ENCODE peak calls at places on chromosomes 2 and 18, in six cellular contexts. S, Y, K, E, W and Q are unnamed samples.

GRCh38 chr18:11808001-11808855 is 43.0 kb upstream of the CHMP1B start:
- DNase-seq in K (peak; percentile 13), S (no peak), W (no peak), E (peak; percentile 64), Y (no peak), Q (peak; percentile 56)

GRCh38 chr2:128172191-128172590 is 81.2 kb downstream of the UGGT1 start:
- DNase-seq in K (peak; percentile 25), S (no peak), W (no peak), Y (no peak), E (peak; percentile 32), Q (peak; percentile 25)

GRCh38 chr2:65749549-65749948 is 317.1 kb upstream of the SPRED2 start:
- DNase-seq in E (peak; percentile 59), W (no peak), Y (no peak), K (peak; percentile 6), S (no peak), Q (no peak)

GRCh38 chr2:182506606-182507005 is 79.8 kb upstream of the PDE1A start:
- DNase-seq in S (peak; percentile 13), E (peak; percentile 65), W (no peak), K (peak; percentile 67), Y (no peak), Q (no peak)

GRCh38 chr2:174939046-174939445 is 66.1 kb downstream of the CHN1 start:
- DNase-seq in Y (no peak), E (peak; percentile 79), S (no peak), K (peak; percentile 64), W (no peak), Q (no peak)

GRCh38 chr18:79356435-79356834 is 39.3 kb upstream of the NFATC1 start:
- DNase-seq in W (no peak), K (no peak), S (no peak), Y (no peak), E (no peak), Q (no peak)

GRCh38 chr2:43220982-43221659 is 5.3 kb downstream of the ZFP36L2 start:
- DNase-seq in W (peak; percentile 57), E (peak; percentile 95), S (peak; percentile 76), K (peak; percentile 72), Y (peak; percentile 49), Q (peak; percentile 81)

GRCh38 chr2:238924496-238925195 is 76.8 kb downstream of the TWIST2 start:
- DNase-seq in K (no peak), S (no peak), W (no peak), Y (no peak), E (no peak), Q (no peak)

GRCh38 chr18:47168913-47169312 is 7.3 kb downstream of the IER3IP1 start:
- DNase-seq in Y (no peak), W (no peak), S (no peak), K (no peak), E (no peak), Q (no peak)

GRCh38 chr2:76450024-76450475 is 739.3 kb upstream of the GCFC2 start:
- DNase-seq in K (no peak), S (no peak), E (no peak), Y (no peak), W (no peak), Q (no peak)

GRCh38 chr2:76461431-76461830 is 750.7 kb upstream of the GCFC2 start:
- DNase-seq in S (no peak), K (no peak), E (no peak), W (no peak), Y (no peak), Q (no peak)

GRCh38 chr2:76455910-76456309 is 745.2 kb upstream of the GCFC2 start:
- DNase-seq in W (no peak), E (no peak), S (no peak), Y (no peak), K (no peak), Q (no peak)
- H3K4me3 ChIP-seq in W (no peak overlapping the region), E (no peak overlapping the region), S (no peak overlapping the region), Y (no peak overlapping the region), K (no peak overlapping the region), Q (no peak overlapping the region)

DNA sequence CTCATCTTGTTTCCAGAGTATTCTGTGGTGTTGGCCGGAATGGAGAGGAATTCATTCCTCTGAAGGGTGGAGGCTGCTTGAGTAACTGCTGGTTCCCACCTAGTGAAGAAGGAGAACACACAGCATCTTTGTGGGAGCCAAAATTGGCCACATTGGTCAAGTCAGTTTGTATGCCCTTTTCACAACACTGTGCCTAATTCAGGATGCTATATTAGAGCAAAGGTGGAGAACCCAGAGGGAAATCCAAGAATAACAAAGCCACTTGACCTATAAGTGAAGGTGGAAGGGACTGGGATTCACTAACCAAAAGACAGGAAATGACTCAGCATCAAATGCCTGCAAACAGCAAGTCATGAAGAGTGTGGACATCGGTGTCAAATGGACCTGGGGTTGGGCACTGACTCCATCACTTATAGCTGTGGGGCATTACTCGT is 27.3 kb upstream of the MLPH start:
- DNase-seq in K (peak; percentile 91), S (no peak), Y (no peak), W (no peak), E (peak; percentile 82), Q (no peak)
- H3K36me3 ChIP-seq in K (no peaks in the 10 kb centered on the region), S (no peaks in the 10 kb centered on the region), Y (no peaks in the 10 kb centered on the region), W (no peaks in the 10 kb centered on the region), E (no peaks in the 10 kb centered on the region), Q (no peaks in the 10 kb centered on the region)

GRCh38 chr2:60525859-60526258 is 27.6 kb downstream of the BCL11A start:
- DNase-seq in E (no peak), Y (no peak), S (no peak), W (no peak), K (no peak), Q (no peak)

GRCh38 chr2:60526623-60527022 is 26.8 kb downstream of the BCL11A start:
- DNase-seq in Y (no peak), E (no peak), S (no peak), W (no peak), K (no peak), Q (no peak)

GRCh38 chr2:60520917-60521539 is 32.4 kb downstream of the BCL11A start:
- DNase-seq in W (no peak), S (no peak), E (no peak), Y (no peak), K (no peak), Q (no peak)

GRCh38 chr2:60522462-60522861 is 31.0 kb downstream of the BCL11A start:
- DNase-seq in S (no peak), E (no peak), Y (no peak), K (no peak), W (no peak), Q (no peak)

GRCh38 chr2:60523987-60524386 is 29.5 kb downstream of the BCL11A start:
- DNase-seq in W (no peak), E (no peak), K (no peak), S (no peak), Y (no peak), Q (no peak)
- H3K27me3 ChIP-seq in W (no peaks in the 10 kb centered on the region), E (peaks cover 2% of the 10 kb centered on the region), K (no peaks in the 10 kb centered on the region), S (no peaks in the 10 kb centered on the region), Y (peaks cover 36% of the 10 kb centered on the region), Q (no peaks in the 10 kb centered on the region)

DNA sequence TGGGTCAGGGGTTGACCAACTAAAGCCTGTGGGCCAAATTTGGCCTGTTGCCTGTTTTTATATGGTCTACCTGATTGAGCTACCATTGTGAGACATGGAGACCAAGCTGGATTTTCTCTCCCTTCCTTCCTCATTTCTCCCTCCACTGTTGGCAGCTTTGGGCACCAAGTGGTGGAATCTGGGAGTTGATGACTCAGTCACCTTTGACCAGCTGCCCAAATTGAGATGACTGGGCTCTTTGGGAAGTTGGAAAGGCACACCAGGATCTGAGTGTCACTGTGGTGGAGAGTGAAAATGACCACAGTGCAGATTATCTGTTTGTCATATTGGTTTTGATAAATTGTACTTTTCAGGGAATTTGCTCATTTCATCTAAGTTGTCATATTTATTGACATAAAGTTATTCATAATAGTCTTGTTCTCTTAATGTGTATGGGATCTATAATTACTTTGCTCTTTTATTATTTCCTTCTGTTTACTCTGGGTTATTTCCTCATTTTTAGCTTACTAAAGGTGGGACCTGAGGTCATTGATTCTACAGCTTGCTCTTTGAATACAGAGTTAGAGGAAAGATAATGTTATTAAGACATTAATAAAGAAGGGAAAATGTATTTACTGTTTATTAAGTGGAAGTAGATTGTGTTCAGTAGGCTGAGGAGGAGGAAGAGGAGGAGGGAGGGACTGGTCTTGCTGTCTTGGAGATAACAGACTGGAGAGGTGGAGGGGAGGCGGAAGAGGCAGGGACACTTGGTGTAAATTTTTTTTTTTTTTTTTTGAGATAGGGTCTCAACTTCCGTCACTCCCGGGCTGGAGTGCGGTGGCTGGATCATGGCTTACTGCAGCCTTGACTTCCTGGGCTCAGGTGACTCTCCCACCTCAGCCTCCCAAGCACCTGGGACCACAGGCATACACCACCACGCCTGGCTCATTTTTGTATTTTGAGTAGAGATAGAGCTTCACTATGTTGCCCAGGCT is 31.8 kb downstream of the AGFG1 start:
- DNase-seq in Y (peak; percentile 69), W (no peak), K (peak; percentile 88), E (peak; percentile 57), S (peak; percentile 12), Q (no peak)
- H3K4me3 ChIP-seq in Y (peak overlapping the region; percentile 19), W (no peak overlapping the region), K (no peak overlapping the region), E (no peak overlapping the region), S (no peak overlapping the region), Q (no peak overlapping the region)

GRCh38 chr18:58983260-58983659 is 118.6 kb downstream of the ZNF532 start:
- DNase-seq in Y (no peak), W (no peak), K (no peak), E (no peak), S (no peak), Q (no peak)
- H3K36me3 ChIP-seq in Y (no peaks in the 10 kb centered on the region), W (no peaks in the 10 kb centered on the region), K (no peaks in the 10 kb centered on the region), E (peaks cover 36% of the 10 kb centered on the region), S (no peaks in the 10 kb centered on the region), Q (peaks cover 30% of the 10 kb centered on the region)

GRCh38 chr2:121415727-121416126 is 115.0 kb upstream of the RNU4ATAC start:
- DNase-seq in S (no peak), W (no peak), Y (no peak), E (no peak), K (no peak), Q (no peak)

GRCh38 chr2:121408641-121409040 is 122.0 kb upstream of the RNU4ATAC start:
- DNase-seq in E (peak; percentile 82), S (no peak), K (peak; percentile 21), Y (no peak), W (no peak), Q (no peak)

GRCh38 chr2:121409388-121409787 is 121.3 kb upstream of the RNU4ATAC start:
- DNase-seq in E (no peak), S (no peak), K (no peak), Y (no peak), W (no peak), Q (no peak)

GRCh38 chr2:121417826-121418225 is 112.9 kb upstream of the RNU4ATAC start:
- DNase-seq in Y (no peak), S (no peak), E (no peak), K (no peak), W (no peak), Q (no peak)

DNA sequence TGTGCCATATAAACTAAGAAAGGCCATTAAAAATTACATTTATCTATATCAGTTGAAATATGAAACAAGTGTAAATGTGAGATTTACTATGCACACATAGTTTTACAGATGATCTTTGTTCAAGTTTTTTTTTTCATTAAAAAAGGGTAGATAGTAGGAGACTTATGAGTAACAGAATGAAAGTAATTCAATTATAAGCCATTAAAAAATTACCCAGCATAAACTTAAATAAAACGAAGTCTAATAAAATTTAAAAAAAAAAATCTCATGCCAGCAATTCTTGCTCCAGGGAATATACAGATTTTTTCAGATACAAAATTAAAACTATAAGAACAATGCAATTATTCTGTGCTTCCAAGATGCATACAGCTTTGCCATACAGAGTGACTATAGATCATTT is 118.3 kb upstream of the RNU4ATAC start:
- DNase-seq in Y (no peak), W (no peak), E (no peak), S (no peak), K (no peak), Q (no peak)
- H3K27me3 ChIP-seq in Y (no peaks in the 10 kb centered on the region), W (no peaks in the 10 kb centered on the region), E (no peaks in the 10 kb centered on the region), S (no peaks in the 10 kb centered on the region), K (no peaks in the 10 kb centered on the region), Q (no peaks in the 10 kb centered on the region)